ENCODE peak calls at places on chromosome 2, in six cellular contexts. T is astrocyte of the spinal cord, X is HCT116, D is OCI-LY7, L is lower lobe of right lung, V is colonic mucosa. C is an unnamed sample.

GRCh38 chr2:233300401-233300800 is 7.2 kb upstream of the SAG start:
- DNase-seq in T (no peak), X (no peak), D (no peak), L (no peak), V (no peak), C (no peak)

GRCh38 chr2:233280114-233280693 is 27.4 kb upstream of the SAG start:
- DNase-seq in T (no peak), X (no peak), D (no peak), L (no peak), V (no peak), C (no peak)

GRCh38 chr2:195561205-195562032 is 95.6 kb upstream of the SLC39A10 start:
- DNase-seq in T (peak; percentile 81), X (no peak), D (peak; percentile 77), L (no peak), V (no peak), C (peak; percentile 87)

GRCh38 chr2:44598731-44599529 is 237.2 kb downstream of the CAMKMT start:
- DNase-seq in T (no peak), X (no peak), D (no peak), L (no peak), V (no peak), C (no peak)

GRCh38 chr2:164314148-164314547 is 307.1 kb downstream of the GRB14 start:
- DNase-seq in T (peak; percentile 26), X (no peak), D (no peak), L (no peak), V (no peak), C (peak; percentile 17)

GRCh38 chr2:95334916-95335641 is 37.9 kb downstream of the KCNIP3 start:
- DNase-seq in T (peak; percentile 51), X (no peak), D (no peak), L (no peak), V (no peak), C (peak; percentile 15)

GRCh38 chr2:101930019-101930418 is 61.7 kb upstream of the IL1R2 start:
- DNase-seq in T (no peak), X (no peak), D (no peak), L (no peak), V (no peak), C (no peak)

GRCh38 chr2:160269803-160270570 is 69.9 kb upstream of the ITGB6 start:
- DNase-seq in T (peak; percentile 91), X (peak; percentile 31), D (no peak), L (peak; percentile 89), V (peak; percentile 79), C (peak; percentile 62)

GRCh38 chr2:38835990-38836389 is 39.7 kb downstream of the DHX57 start:
- DNase-seq in T (no peak), X (no peak), D (no peak), L (no peak), V (no peak), C (no peak)

GRCh38 chr2:38836801-38837200 is 38.9 kb downstream of the DHX57 start:
- DNase-seq in T (no peak), X (no peak), D (no peak), L (no peak), V (no peak), C (peak; percentile 23)

GRCh38 chr2:38830546-38831159 is 45.1 kb downstream of the DHX57 start:
- DNase-seq in T (no peak), X (no peak), D (no peak), L (no peak), V (no peak), C (no peak)

DNA sequence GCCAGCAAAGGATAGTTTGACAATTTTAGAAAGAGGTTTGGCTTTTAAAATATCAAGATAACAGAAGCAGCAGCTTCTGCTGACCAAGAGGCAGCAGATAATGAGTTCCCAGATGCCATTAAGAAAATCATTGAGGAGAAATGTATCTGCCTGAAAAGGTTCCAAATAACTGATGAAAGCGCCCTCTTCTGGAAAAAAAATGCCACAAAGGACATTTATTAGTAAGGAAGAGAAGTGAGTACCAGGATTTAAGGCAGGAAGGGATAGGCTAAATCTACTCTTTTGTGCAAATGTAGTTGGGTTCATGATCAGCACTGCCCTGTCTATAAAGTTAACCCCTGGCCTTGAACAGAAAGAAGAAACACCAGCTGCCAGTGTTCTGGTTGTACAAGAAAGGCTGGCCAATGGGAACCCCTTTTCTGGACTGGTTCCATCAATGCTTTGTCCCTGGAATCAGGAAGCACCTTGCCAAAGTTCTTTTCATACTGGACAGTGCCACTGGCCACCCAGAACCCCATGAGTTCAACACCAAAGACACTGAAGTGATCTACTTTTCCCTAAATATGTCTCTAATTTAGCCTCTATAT is 40.6 kb downstream of the DHX57 start:
- DNase-seq in T (peak; percentile 17), X (peak; percentile 19), D (peak; percentile 42), L (no peak), V (no peak), C (peak; percentile 33)
- TF ChIP-seq CTCF in T (peak; percentile 44), X (peak; percentile 31), D (peak; percentile 81), L (peak; percentile 31), V (no peak), C (peak; percentile 38)

GRCh38 chr2:203242518-203242917 is 3.7 kb downstream of the CYP20A1 start:
- DNase-seq in T (no peak), X (no peak), D (no peak), L (no peak), V (no peak), C (no peak)

GRCh38 chr2:203237501-203238238 is 1.1 kb upstream of the CYP20A1 start:
- DNase-seq in T (no peak), X (no peak), D (peak; percentile 28), L (no peak), V (no peak), C (no peak)

GRCh38 chr2:203238711-203239526 is at the start of gene CYP20A1:
- DNase-seq in T (peak; percentile 98), X (peak; percentile 89), D (peak; percentile 96), L (peak; percentile 98), V (peak; percentile 97), C (peak; percentile 87)

GRCh38 chr2:203238329-203238710 is 498 bp upstream of the CYP20A1 start:
- DNase-seq in T (no peak), X (no peak), D (peak; percentile 31), L (no peak), V (no peak), C (no peak)

DNA sequence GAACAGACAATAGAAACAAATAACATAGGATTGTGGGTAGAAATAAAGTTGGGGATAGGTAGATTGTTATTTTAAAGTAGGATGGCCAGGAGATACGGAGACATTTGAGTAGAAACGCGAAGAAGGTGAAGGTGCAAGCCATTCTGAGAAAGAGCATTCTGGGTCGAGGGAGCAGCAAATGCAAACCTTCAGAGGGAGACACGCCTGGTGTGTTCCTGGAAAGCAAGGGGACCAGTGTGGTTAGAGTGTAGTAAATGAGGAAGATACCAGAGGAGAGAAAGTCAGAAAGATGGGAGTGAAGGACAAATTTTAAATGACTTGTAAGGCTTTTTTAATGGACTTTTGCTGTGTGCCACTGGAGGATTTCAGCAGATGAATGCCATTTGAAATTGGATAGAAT is 1.7 kb downstream of the CYP20A1 start:
- DNase-seq in T (no peak), X (no peak), D (peak; percentile 23), L (no peak), V (no peak), C (no peak)
- H3K4me3 ChIP-seq in T (no peak overlapping the region), X (peak overlapping the region; percentile 93), D (peak overlapping the region; percentile 75), L (peak overlapping the region; percentile 97), V (no peak overlapping the region), C (no peak overlapping the region)

GRCh38 chr2:65277791-65278449 is 50.3 kb downstream of the ACTR2 start:
- DNase-seq in T (no peak), X (no peak), D (no peak), L (peak; percentile 62), V (no peak), C (no peak)
- TF ChIP-seq CTCF in T (peak; percentile 12), X (no peak), D (peak; percentile 44), L (no peak), V (no peak), C (no peak)

DNA sequence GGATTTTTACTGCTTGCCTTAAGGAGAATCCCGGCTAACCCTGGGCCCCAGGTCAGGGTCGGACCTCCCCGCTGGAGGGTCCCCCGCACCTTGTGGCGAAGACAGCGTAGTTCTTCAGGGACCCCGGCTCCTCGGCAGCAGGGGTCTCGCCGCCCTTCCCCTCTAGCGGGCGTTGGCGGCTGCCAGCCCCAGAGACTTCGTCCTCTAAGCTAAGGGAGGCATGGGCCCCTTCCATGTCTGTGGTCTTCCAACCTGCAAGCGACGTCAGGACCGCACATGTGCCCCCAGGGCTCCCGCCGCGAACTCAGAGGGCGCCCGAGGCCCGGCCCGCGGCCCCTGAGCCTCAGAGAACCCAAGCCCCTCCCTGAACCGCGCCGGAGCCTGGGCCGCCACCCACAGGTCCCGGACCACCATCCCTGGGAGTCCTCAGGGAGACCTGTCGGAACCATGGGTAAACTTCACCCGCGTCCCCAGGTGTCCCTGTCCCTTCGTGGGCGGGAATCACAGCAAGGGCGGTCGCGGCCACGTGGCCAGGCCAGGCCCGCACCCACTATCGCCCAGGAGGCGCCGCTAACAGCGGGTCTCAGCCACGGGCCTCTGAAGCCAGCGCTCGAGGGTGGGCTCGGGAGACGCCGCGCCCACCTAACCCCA is 562 bp downstream of the ANKMY1 start:
- DNase-seq in T (no peak), X (no peak), D (no peak), L (peak; percentile 48), V (peak; percentile 22), C (no peak)
- H3K4me3 ChIP-seq in T (peak overlapping the region; percentile 40), X (no peak overlapping the region), D (no peak overlapping the region), L (peak overlapping the region; percentile 52), V (peak overlapping the region; percentile 46), C (peak overlapping the region; percentile 43)

GRCh38 chr2:234495076-234495800 is 1.6 kb downstream of the ARL4C start:
- DNase-seq in T (no peak), X (no peak), D (no peak), L (no peak), V (no peak), C (no peak)

GRCh38 chr2:234497592-234498023 is 727 bp upstream of the ARL4C start:
- DNase-seq in T (no peak), X (no peak), D (no peak), L (no peak), V (no peak), C (no peak)

GRCh38 chr2:234496835-234497591 is at the start of gene ARL4C:
- DNase-seq in T (peak; percentile 84), X (no peak), D (peak; percentile 71), L (peak; percentile 66), V (peak; percentile 42), C (peak; percentile 28)

GRCh38 chr2:234495801-234496441 is 960 bp downstream of the ARL4C start:
- DNase-seq in T (no peak), X (no peak), D (peak; percentile 49), L (peak; percentile 63), V (peak; percentile 33), C (peak; percentile 12)

DNA sequence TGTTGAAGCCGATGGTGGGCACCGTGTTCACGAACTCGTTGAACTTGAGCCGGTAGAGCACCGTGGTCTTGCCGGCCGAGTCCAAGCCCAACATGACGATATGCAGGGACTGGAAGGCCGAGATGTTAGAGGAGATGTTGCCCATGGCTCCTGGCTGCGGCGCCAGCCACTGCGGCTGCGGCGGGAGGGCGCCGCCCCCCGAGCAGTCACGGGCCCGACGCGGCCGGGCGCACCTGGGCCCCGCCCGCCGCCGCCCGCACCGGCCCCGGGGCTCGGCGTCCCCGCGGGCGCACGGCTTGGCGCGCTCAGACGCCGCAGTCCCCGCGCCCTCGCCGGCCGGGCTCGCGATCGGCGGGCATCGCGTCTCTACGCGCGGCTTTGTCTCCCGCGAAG is 443 bp downstream of the ARL4C start:
- DNase-seq in T (peak; percentile 66), X (no peak), D (peak; percentile 77), L (no peak), V (peak; percentile 31), C (peak; percentile 23)
- TF ChIP-seq CTCF in T (no peak), X (no peak), D (peak; percentile 15), L (no peak), V (no peak), C (no peak)